ENCODE peak calls at places on chromosomes 1 and 21, in nine cellular contexts. One of them, this sample, is unnamed. For H3K4me1 and H3K27me3, the result is how much of the 10 kb centered on the place peaks cover.

GRCh38 chr1:161244888-161245287 is 6.9 kb upstream of the NR1I3 start:
- DNase-seq in adrenal gland: no peak
- DNase-seq in body of pancreas: peak
- DNase-seq in psoas muscle: no peak
- DNase-seq in testis: no peak
- DNase-seq in tibial nerve: no peak
- DNase-seq in transverse colon: no peak
- DNase-seq in right lobe of liver: peak
- DNase-seq in thoracic aorta: no peak
- DNase-seq in this sample: no peak

GRCh38 chr1:37794372-37795339 is 1.0 kb downstream of the MANEAL start:
- DNase-seq in adrenal gland: no peak
- DNase-seq in body of pancreas: no peak
- DNase-seq in psoas muscle: no peak
- DNase-seq in testis: no peak
- DNase-seq in tibial nerve: no peak
- DNase-seq in transverse colon: no peak
- DNase-seq in right lobe of liver: no peak
- DNase-seq in thoracic aorta: no peak
- DNase-seq in this sample: no peak

GRCh38 chr21:24188511-24188910 is 1418.8 kb downstream of the MRPL39 start:
- DNase-seq in adrenal gland: no peak
- DNase-seq in body of pancreas: no peak
- DNase-seq in psoas muscle: no peak
- DNase-seq in testis: no peak
- DNase-seq in tibial nerve: no peak
- DNase-seq in transverse colon: no peak
- DNase-seq in right lobe of liver: no peak
- DNase-seq in thoracic aorta: no peak
- DNase-seq in this sample: no peak

GRCh38 chr1:192783793-192784192 is 25.0 kb upstream of the RGS2 start:
- DNase-seq in adrenal gland: no peak
- DNase-seq in body of pancreas: no peak
- DNase-seq in psoas muscle: no peak
- DNase-seq in testis: no peak
- DNase-seq in tibial nerve: no peak
- DNase-seq in transverse colon: no peak
- DNase-seq in right lobe of liver: no peak
- DNase-seq in thoracic aorta: no peak
- DNase-seq in this sample: no peak

GRCh38 chr1:27141266-27142003 is 13.5 kb downstream of the SLC9A1 start:
- DNase-seq in adrenal gland: no peak
- DNase-seq in body of pancreas: peak
- DNase-seq in psoas muscle: peak
- DNase-seq in testis: no peak
- DNase-seq in tibial nerve: no peak
- DNase-seq in transverse colon: peak
- DNase-seq in right lobe of liver: no peak
- DNase-seq in thoracic aorta: no peak
- DNase-seq in this sample: no peak

GRCh38 chr1:154626456-154627246 is 18.7 kb upstream of the ADAR start:
- DNase-seq in adrenal gland: no peak
- DNase-seq in body of pancreas: no peak
- DNase-seq in psoas muscle: no peak
- DNase-seq in testis: peak
- DNase-seq in tibial nerve: no peak
- DNase-seq in transverse colon: no peak
- DNase-seq in right lobe of liver: no peak
- DNase-seq in thoracic aorta: no peak
- DNase-seq in this sample: no peak

GRCh38 chr1:40979241-40980067 is at the start of gene CTPS1:
- DNase-seq in adrenal gland: peak
- DNase-seq in body of pancreas: peak
- DNase-seq in psoas muscle: peak
- DNase-seq in testis: peak
- DNase-seq in tibial nerve: peak
- DNase-seq in transverse colon: peak
- DNase-seq in right lobe of liver: peak
- DNase-seq in thoracic aorta: peak
- DNase-seq in this sample: peak

GRCh38 chr1:41322835-41323234 is 38.4 kb upstream of the FOXO6 start:
- DNase-seq in adrenal gland: no peak
- DNase-seq in body of pancreas: peak
- DNase-seq in psoas muscle: peak
- DNase-seq in testis: peak
- DNase-seq in tibial nerve: no peak
- DNase-seq in transverse colon: peak
- DNase-seq in right lobe of liver: peak
- DNase-seq in thoracic aorta: no peak
- DNase-seq in this sample: peak

GRCh38 chr1:153790282-153790995 is 15.2 kb downstream of the SLC27A3 start:
- DNase-seq in adrenal gland: peak
- DNase-seq in body of pancreas: peak
- DNase-seq in psoas muscle: peak
- DNase-seq in testis: peak
- DNase-seq in tibial nerve: peak
- DNase-seq in transverse colon: peak
- DNase-seq in right lobe of liver: peak
- DNase-seq in thoracic aorta: no peak
- DNase-seq in this sample: peak

GRCh38 chr1:222096883-222097282 is 355.0 kb upstream of the DUSP10 start:
- DNase-seq in adrenal gland: no peak
- DNase-seq in body of pancreas: no peak
- DNase-seq in psoas muscle: no peak
- DNase-seq in testis: no peak
- DNase-seq in tibial nerve: no peak
- DNase-seq in transverse colon: no peak
- DNase-seq in right lobe of liver: no peak
- DNase-seq in thoracic aorta: no peak
- DNase-seq in this sample: no peak

GRCh38 chr1:212396638-212397037 is 18.0 kb downstream of the PACC1 start:
- DNase-seq in adrenal gland: no peak
- DNase-seq in body of pancreas: no peak
- DNase-seq in psoas muscle: no peak
- DNase-seq in testis: no peak
- DNase-seq in tibial nerve: no peak
- DNase-seq in transverse colon: no peak
- DNase-seq in right lobe of liver: no peak
- DNase-seq in thoracic aorta: no peak
- DNase-seq in this sample: no peak

GRCh38 chr1:11061652-11062365 is 2.0 kb upstream of the SRM start:
- DNase-seq in adrenal gland: no peak
- DNase-seq in body of pancreas: no peak
- DNase-seq in psoas muscle: peak
- DNase-seq in testis: no peak
- DNase-seq in tibial nerve: no peak
- DNase-seq in transverse colon: no peak
- DNase-seq in right lobe of liver: no peak
- DNase-seq in thoracic aorta: no peak
- DNase-seq in this sample: no peak
- H3K27ac ChIP-seq in adrenal gland: no peak
- H3K27ac ChIP-seq in body of pancreas: no peak
- H3K27ac ChIP-seq in psoas muscle: no peak
- H3K27ac ChIP-seq in testis: no peak
- H3K27ac ChIP-seq in tibial nerve: peak
- H3K27ac ChIP-seq in transverse colon: no peak
- H3K27ac ChIP-seq in right lobe of liver: no peak
- H3K27ac ChIP-seq in thoracic aorta: no peak
- H3K27ac ChIP-seq in this sample: no peak

GRCh38 chr1:162371611-162372010 is 5.0 kb downstream of the SPATA46 start:
- DNase-seq in adrenal gland: no peak
- DNase-seq in body of pancreas: no peak
- DNase-seq in psoas muscle: no peak
- DNase-seq in testis: no peak
- DNase-seq in tibial nerve: no peak
- DNase-seq in transverse colon: no peak
- DNase-seq in right lobe of liver: no peak
- DNase-seq in thoracic aorta: no peak
- DNase-seq in this sample: no peak
- H3K4me1 ChIP-seq in adrenal gland: under half
- H3K4me1 ChIP-seq in body of pancreas: under half
- H3K4me1 ChIP-seq in psoas muscle: under half
- H3K4me1 ChIP-seq in testis: under half
- H3K4me1 ChIP-seq in tibial nerve: under half
- H3K4me1 ChIP-seq in transverse colon: under half
- H3K4me1 ChIP-seq in right lobe of liver: under half
- H3K4me1 ChIP-seq in thoracic aorta: under half
- H3K4me1 ChIP-seq in this sample: under half

GRCh38 chr1:1021860-1022259 is 1.9 kb downstream of the AGRN start:
- DNase-seq in adrenal gland: no peak
- DNase-seq in body of pancreas: no peak
- DNase-seq in psoas muscle: no peak
- DNase-seq in testis: no peak
- DNase-seq in tibial nerve: no peak
- DNase-seq in transverse colon: no peak
- DNase-seq in right lobe of liver: no peak
- DNase-seq in thoracic aorta: no peak
- DNase-seq in this sample: peak

GRCh38 chr1:1022322-1023090 is 2.6 kb downstream of the AGRN start:
- DNase-seq in adrenal gland: no peak
- DNase-seq in body of pancreas: no peak
- DNase-seq in psoas muscle: no peak
- DNase-seq in testis: no peak
- DNase-seq in tibial nerve: no peak
- DNase-seq in transverse colon: no peak
- DNase-seq in right lobe of liver: no peak
- DNase-seq in thoracic aorta: no peak
- DNase-seq in this sample: no peak

GRCh38 chr1:1020000-1020404 is at the start of gene AGRN:
- DNase-seq in adrenal gland: peak
- DNase-seq in body of pancreas: no peak
- DNase-seq in psoas muscle: peak
- DNase-seq in testis: no peak
- DNase-seq in tibial nerve: no peak
- DNase-seq in transverse colon: peak
- DNase-seq in right lobe of liver: peak
- DNase-seq in thoracic aorta: no peak
- DNase-seq in this sample: no peak

GRCh38 chr1:1020415-1021009 is 592 bp downstream of the AGRN start:
- DNase-seq in adrenal gland: no peak
- DNase-seq in body of pancreas: no peak
- DNase-seq in psoas muscle: no peak
- DNase-seq in testis: no peak
- DNase-seq in tibial nerve: no peak
- DNase-seq in transverse colon: no peak
- DNase-seq in right lobe of liver: no peak
- DNase-seq in thoracic aorta: no peak
- DNase-seq in this sample: no peak

DNA sequence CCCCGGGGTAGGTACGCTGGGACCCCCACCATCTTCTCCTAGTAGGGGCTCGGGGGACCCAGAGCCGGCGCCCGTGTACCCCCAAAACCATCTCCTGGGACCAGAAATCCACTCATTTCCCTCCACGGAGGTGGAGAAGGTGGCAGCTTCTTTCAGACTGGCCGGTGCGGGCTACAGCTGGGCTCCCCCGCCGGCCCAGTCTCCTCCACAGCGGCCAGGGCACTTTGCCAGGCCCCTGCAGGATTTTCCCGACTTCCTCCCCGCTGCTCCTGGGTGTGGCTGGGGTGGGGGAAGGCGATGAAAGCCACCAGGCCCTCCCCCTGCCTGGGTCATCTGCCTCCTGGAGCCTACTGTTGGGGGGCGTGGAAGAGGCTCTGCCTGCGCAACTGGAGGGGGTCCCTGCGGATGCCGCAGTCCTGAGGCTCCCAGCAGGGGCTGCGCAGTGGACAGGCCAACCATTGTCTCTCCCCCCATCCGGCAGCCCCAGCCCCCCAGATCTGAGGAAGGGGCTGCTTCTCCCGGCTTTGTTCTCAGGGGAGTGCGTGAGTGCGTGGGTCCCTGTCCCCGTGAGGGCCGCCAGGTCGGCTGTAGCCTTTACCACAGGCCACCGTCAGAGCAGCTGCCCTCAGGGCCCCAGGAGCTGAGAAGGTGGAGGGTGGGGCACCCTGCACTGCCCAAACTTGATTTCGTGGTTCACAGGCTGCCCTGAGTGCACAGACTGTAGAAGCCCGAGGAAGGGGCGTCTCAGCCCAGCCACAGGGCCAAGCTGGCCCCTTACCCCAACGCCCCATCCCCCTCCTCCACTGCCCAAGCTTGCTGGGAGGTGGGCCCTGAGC is 1.3 kb downstream of the AGRN start:
- DNase-seq in adrenal gland: peak
- DNase-seq in body of pancreas: peak
- DNase-seq in psoas muscle: peak
- DNase-seq in testis: peak
- DNase-seq in tibial nerve: no peak
- DNase-seq in transverse colon: peak
- DNase-seq in right lobe of liver: no peak
- DNase-seq in thoracic aorta: no peak
- DNase-seq in this sample: peak
- H3K27me3 ChIP-seq in adrenal gland: under half
- H3K27me3 ChIP-seq in body of pancreas: under half
- H3K27me3 ChIP-seq in psoas muscle: under half
- H3K27me3 ChIP-seq in testis: under half
- H3K27me3 ChIP-seq in tibial nerve: under half
- H3K27me3 ChIP-seq in transverse colon: under half
- H3K27me3 ChIP-seq in right lobe of liver: under half
- H3K27me3 ChIP-seq in thoracic aorta: under half
- H3K27me3 ChIP-seq in this sample: under half

DNA sequence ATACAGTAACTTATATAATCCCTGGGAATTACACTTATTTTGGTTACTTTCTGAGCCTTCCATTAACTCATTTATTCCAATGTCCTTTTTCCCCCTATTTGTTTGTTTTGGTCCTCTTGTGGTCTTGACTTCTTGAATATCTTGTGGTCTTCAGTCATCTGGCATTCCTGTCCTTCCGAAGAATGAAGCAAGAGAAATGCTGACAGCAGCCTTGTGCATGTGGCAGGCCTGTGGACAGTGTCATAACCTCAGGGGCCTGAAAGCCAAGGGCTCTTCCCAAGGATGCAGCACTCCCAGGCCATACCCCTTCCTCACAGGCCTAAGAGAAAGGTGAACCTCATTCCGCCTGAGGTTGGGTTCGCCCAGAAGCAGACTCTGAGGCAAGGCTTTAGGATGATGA is 470.2 kb downstream of the DISC1 start:
- DNase-seq in adrenal gland: no peak
- DNase-seq in body of pancreas: no peak
- DNase-seq in psoas muscle: no peak
- DNase-seq in testis: no peak
- DNase-seq in tibial nerve: no peak
- DNase-seq in transverse colon: no peak
- DNase-seq in right lobe of liver: no peak
- DNase-seq in thoracic aorta: no peak
- DNase-seq in this sample: no peak
- H3K27ac ChIP-seq in adrenal gland: no peak
- H3K27ac ChIP-seq in body of pancreas: no peak
- H3K27ac ChIP-seq in psoas muscle: no peak
- H3K27ac ChIP-seq in testis: no peak
- H3K27ac ChIP-seq in tibial nerve: no peak
- H3K27ac ChIP-seq in transverse colon: no peak
- H3K27ac ChIP-seq in right lobe of liver: no peak
- H3K27ac ChIP-seq in thoracic aorta: no peak
- H3K27ac ChIP-seq in this sample: no peak